ENCODE peak calls at places on chromosomes 1 and 21, in four cellular contexts. One of them, this sample, is unnamed.

GRCh38 chr1:31760901-31761470 is 3.2 kb downstream of the ADGRB2 start:
- DNase-seq in uterus: peak; percentile 62
- DNase-seq in right lobe of liver: no peak
- DNase-seq in body of pancreas: peak; percentile 53
- DNase-seq in this sample: peak; percentile 82

GRCh38 chr21:38439336-38439900 is 58.9 kb downstream of the ERG start:
- DNase-seq in body of pancreas: no peak
- DNase-seq in uterus: no peak
- DNase-seq in right lobe of liver: no peak
- DNase-seq in this sample: no peak

GRCh38 chr21:37415938-37416337 is 49.4 kb downstream of the DYRK1A start:
- DNase-seq in right lobe of liver: no peak
- DNase-seq in body of pancreas: no peak
- DNase-seq in uterus: no peak
- DNase-seq in this sample: no peak

GRCh38 chr1:221643404-221644175 is 98.3 kb downstream of the DUSP10 start:
- DNase-seq in body of pancreas: no peak
- DNase-seq in right lobe of liver: no peak
- DNase-seq in uterus: no peak
- DNase-seq in this sample: no peak

GRCh38 chr1:79371802-79372201 is 365.3 kb upstream of the ADGRL4 start:
- DNase-seq in uterus: no peak
- DNase-seq in body of pancreas: no peak
- DNase-seq in right lobe of liver: no peak
- DNase-seq in this sample: no peak

GRCh38 chr1:184253921-184254320 is 132.9 kb upstream of the C1orf21 start:
- DNase-seq in body of pancreas: no peak
- DNase-seq in right lobe of liver: no peak
- DNase-seq in uterus: no peak
- DNase-seq in this sample: no peak

GRCh38 chr1:184499626-184500025 is 112.8 kb downstream of the C1orf21 start:
- DNase-seq in right lobe of liver: no peak
- DNase-seq in uterus: no peak
- DNase-seq in body of pancreas: no peak
- DNase-seq in this sample: no peak

GRCh38 chr1:201469645-201470074 is 672 bp upstream of the PHLDA3 start:
- DNase-seq in right lobe of liver: no peak
- DNase-seq in uterus: no peak
- DNase-seq in body of pancreas: no peak
- DNase-seq in this sample: no peak

GRCh38 chr1:192485692-192486436 is 89.7 kb upstream of the RGS1 start:
- DNase-seq in body of pancreas: peak; percentile 89
- DNase-seq in right lobe of liver: peak; percentile 78
- DNase-seq in uterus: peak; percentile 75
- DNase-seq in this sample: peak; percentile 66

GRCh38 chr1:64996541-64997257 is 30.4 kb upstream of the JAK1 start:
- DNase-seq in body of pancreas: no peak
- DNase-seq in uterus: no peak
- DNase-seq in right lobe of liver: no peak
- DNase-seq in this sample: no peak

GRCh38 chr1:60746278-60746761 is 336.0 kb upstream of the NFIA start:
- DNase-seq in right lobe of liver: no peak
- DNase-seq in body of pancreas: no peak
- DNase-seq in uterus: no peak
- DNase-seq in this sample: peak; percentile 42

GRCh38 chr1:71621785-71622184 is 541.0 kb upstream of the ZRANB2 start:
- DNase-seq in right lobe of liver: no peak
- DNase-seq in uterus: no peak
- DNase-seq in body of pancreas: no peak
- DNase-seq in this sample: no peak

GRCh38 chr21:45405819-45406762 is 1.1 kb downstream of the COL18A1 start:
- DNase-seq in right lobe of liver: no peak
- DNase-seq in body of pancreas: peak; percentile 40
- DNase-seq in uterus: no peak
- DNase-seq in this sample: peak; percentile 42

GRCh38 chr1:41735139-41735538 is 183.6 kb downstream of the HIVEP3 start:
- DNase-seq in body of pancreas: no peak
- DNase-seq in uterus: no peak
- DNase-seq in right lobe of liver: no peak
- DNase-seq in this sample: no peak

GRCh38 chr1:41733725-41734124 is 185.0 kb downstream of the HIVEP3 start:
- DNase-seq in body of pancreas: no peak
- DNase-seq in right lobe of liver: no peak
- DNase-seq in uterus: no peak
- DNase-seq in this sample: no peak

GRCh38 chr1:41734201-41734915 is 184.4 kb downstream of the HIVEP3 start:
- DNase-seq in right lobe of liver: no peak
- DNase-seq in uterus: no peak
- DNase-seq in body of pancreas: no peak
- DNase-seq in this sample: no peak

GRCh38 chr1:41731631-41732030 is 187.1 kb downstream of the HIVEP3 start:
- DNase-seq in right lobe of liver: no peak
- DNase-seq in uterus: no peak
- DNase-seq in body of pancreas: no peak
- DNase-seq in this sample: no peak

DNA sequence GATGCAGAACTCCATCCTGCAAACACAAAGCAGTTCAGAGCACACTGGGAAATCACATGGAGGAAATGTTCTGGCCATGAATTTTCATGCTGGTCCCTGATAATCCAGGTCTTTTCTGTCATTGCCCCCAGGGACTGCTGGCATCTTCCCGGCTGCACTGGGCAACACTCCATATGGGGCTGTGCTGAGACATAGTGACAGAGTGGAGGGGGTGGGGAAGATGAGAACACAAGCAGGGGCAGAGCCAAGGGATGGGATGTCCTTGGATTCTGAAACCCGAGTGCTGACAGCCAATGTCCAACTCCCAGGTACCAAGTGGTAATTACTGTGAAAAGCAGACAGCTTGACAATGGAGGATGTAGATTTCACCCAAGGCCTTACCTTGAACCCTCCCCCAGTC is 185.7 kb downstream of the HIVEP3 start:
- DNase-seq in body of pancreas: no peak
- DNase-seq in right lobe of liver: no peak
- DNase-seq in uterus: no peak
- DNase-seq in this sample: no peak
- H3K27ac ChIP-seq in body of pancreas: no peak overlapping the region
- H3K27ac ChIP-seq in right lobe of liver: no peak overlapping the region
- H3K27ac ChIP-seq in uterus: no peak overlapping the region
- H3K27ac ChIP-seq in this sample: no peak overlapping the region

DNA sequence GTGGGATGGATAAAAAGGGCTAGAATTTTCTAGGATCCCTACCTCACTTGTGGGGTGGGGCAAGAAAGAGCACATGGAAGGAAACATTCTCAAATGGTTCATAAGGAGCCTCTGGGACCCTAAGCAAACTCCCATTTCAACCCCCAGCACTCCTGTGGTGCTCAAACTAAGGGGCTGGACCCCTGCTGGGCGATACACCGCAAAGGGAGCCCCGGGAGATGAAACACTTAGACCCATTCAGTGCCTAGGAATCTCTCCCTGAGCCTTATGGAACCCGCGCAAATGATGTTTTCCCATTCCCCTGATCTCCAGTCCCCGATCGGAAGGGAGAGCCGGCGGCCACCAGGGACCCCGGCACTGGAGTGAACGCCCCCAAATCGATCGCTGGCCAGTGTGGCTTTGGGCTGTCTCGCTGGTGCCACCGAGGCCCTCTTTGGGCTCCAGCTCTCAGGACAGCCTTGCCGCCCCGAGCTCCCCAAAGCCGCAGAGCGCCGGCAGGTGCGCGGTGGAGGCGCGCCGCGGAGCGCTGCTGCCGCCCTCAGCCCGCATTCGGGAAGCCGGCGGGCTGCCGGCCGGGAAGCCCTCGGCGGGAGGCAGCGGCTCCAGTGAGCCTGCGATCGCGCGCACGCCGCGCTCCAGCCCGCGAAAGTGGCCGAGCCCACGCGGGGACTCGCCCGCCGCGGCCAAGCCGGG is 1.2 kb downstream of the PLXNA2 start:
- DNase-seq in body of pancreas: no peak
- DNase-seq in right lobe of liver: peak; percentile 56
- DNase-seq in uterus: no peak
- DNase-seq in this sample: peak; percentile 72
- TF ChIP-seq POLR2A in body of pancreas: no peak
- TF ChIP-seq POLR2A in right lobe of liver: peak; percentile 39
- TF ChIP-seq POLR2A in uterus: no peak
- TF ChIP-seq POLR2A in this sample: no peak

DNA sequence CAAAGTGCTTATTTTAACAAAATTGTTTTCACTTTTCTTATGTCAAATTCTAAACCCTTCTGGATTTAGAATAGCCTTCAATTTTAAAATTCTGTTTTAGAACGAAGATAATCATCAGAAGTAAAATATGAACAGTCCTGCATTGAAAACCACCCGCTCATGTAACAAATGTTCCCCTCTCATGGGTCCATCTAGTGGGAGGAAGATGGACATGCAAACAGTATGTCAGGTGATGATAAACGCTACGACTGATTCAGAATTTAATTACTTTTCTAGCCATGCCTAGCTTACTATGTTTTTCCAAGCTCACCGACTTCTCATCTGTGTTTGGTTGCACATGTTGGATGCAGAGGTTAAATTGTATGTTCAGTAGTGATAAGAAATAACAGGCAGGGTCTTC is 23.5 kb downstream of the SOD1 start:
- DNase-seq in uterus: no peak
- DNase-seq in right lobe of liver: no peak
- DNase-seq in body of pancreas: no peak
- DNase-seq in this sample: no peak
- H3K27ac ChIP-seq in uterus: no peak overlapping the region
- H3K27ac ChIP-seq in right lobe of liver: no peak overlapping the region
- H3K27ac ChIP-seq in body of pancreas: no peak overlapping the region
- H3K27ac ChIP-seq in this sample: no peak overlapping the region

DNA sequence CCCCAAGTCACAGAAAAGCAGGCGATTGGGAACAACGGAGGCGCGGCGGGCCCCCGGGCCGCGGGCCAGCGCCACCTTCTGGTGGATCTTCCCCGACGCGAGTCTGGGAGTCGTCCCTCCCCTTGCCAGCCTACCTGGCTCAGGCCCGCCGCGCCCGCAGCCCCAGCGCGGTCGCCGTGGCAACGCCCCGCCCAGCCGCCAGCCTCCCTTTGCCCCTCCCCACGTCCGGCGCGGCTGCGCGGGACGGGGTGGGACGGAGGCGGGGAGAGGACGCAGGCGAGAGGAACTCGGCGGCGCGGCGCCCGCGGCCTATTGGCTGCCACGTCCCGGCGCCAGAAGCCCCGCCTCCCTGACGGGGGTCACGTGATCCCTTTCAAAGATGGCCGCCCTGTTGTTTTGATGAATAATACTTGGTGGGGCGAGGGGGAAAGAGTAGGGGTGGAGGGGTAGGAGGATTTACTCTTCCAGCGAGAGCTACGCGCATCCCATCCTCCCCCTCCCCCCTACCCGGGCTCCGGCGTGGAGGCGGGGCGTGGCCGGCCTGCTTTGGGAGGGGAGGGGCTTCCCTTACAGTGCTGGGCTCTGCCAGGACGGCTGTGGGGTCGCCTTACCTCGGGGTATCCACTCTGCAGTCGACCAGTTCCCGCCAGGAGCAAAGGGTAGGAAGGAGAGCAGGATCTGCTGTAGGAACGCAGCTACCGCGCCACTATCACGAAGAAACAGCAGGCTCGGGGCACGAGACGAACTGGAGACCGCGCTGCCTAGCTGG is at the start of gene UBE4B:
- DNase-seq in right lobe of liver: peak; percentile 98
- DNase-seq in uterus: peak; percentile 98
- DNase-seq in body of pancreas: peak; percentile 99
- DNase-seq in this sample: peak; percentile 99
- TF ChIP-seq POLR2A in right lobe of liver: peak; percentile 24
- TF ChIP-seq POLR2A in uterus: no peak
- TF ChIP-seq POLR2A in body of pancreas: peak; percentile 72
- TF ChIP-seq POLR2A in this sample: peak; percentile 34

GRCh38 chr1:21337931-21338567 is 47.8 kb upstream of the ECE1 start:
- DNase-seq in right lobe of liver: peak; percentile 97
- DNase-seq in body of pancreas: peak; percentile 84
- DNase-seq in uterus: peak; percentile 91
- DNase-seq in this sample: peak; percentile 95
- H3K27ac ChIP-seq in right lobe of liver: peak overlapping the region; percentile 88
- H3K27ac ChIP-seq in body of pancreas: peak overlapping the region; percentile 92
- H3K27ac ChIP-seq in uterus: peak overlapping the region; percentile 91
- H3K27ac ChIP-seq in this sample: peak overlapping the region; percentile 81

DNA sequence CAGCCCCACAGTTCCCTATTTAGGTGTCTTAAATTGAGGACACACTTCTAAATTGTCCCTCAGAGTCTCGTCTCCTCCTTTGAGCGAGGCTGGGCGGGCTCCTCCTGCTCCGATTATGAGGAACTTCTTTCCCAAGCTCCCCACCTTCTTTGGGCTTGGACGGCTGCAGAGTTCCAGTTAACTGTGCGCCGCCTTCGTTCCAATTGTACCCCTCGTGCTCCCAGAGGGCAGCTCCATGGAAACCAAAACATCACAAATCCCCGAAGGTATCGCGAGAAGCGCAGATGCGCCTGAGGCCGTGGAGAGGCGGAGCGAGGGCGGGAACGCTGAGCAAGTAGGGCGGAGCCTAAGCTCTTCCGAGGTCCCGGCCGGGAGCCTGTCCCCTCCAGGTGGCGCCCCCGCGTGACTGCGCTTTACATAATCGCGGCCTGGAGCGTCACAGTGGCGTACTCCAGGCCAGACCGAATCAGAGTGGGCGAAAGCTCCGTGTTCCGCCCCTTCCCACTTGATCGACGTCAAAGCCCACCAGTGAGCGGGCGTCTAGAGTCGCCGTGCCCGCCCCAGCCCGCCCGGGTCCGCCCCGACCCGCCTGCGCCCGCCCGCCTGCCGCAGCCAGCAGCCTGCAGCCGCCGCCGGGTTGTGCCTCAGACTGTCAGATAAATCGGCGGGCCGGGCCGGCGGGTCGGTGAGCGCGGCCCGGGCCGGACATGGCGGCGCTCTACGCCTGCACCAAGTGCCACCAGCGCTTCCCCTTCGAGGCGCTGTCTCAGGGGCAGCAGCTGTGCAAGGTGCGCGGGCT is at the start of gene FAM76A:
- DNase-seq in right lobe of liver: peak; percentile 100
- DNase-seq in body of pancreas: peak; percentile 100
- DNase-seq in uterus: peak; percentile 100
- DNase-seq in this sample: peak; percentile 99
- TF ChIP-seq POLR2A in right lobe of liver: peak; percentile 92
- TF ChIP-seq POLR2A in body of pancreas: peak; percentile 79
- TF ChIP-seq POLR2A in uterus: peak; percentile 81
- TF ChIP-seq POLR2A in this sample: peak; percentile 91

GRCh38 chr1:108051625-108052382 is 86.8 kb upstream of the VAV3 start:
- DNase-seq in body of pancreas: no peak
- DNase-seq in right lobe of liver: no peak
- DNase-seq in uterus: no peak
- DNase-seq in this sample: no peak
- H3K27ac ChIP-seq in body of pancreas: no peak overlapping the region
- H3K27ac ChIP-seq in right lobe of liver: no peak overlapping the region
- H3K27ac ChIP-seq in uterus: no peak overlapping the region
- H3K27ac ChIP-seq in this sample: peak overlapping the region; percentile 30

GRCh38 chr1:94417702-94417961 is 557 bp upstream of the ABCD3 start:
- DNase-seq in right lobe of liver: no peak
- DNase-seq in uterus: no peak
- DNase-seq in body of pancreas: no peak
- DNase-seq in this sample: no peak

GRCh38 chr1:94416901-94417701 is 1.1 kb upstream of the ABCD3 start:
- DNase-seq in uterus: peak; percentile 19
- DNase-seq in right lobe of liver: peak; percentile 69
- DNase-seq in body of pancreas: peak; percentile 60
- DNase-seq in this sample: peak; percentile 32

GRCh38 chr1:94418664-94419655 is 771 bp downstream of the ABCD3 start:
- DNase-seq in body of pancreas: peak; percentile 60
- DNase-seq in right lobe of liver: peak; percentile 89
- DNase-seq in uterus: peak; percentile 32
- DNase-seq in this sample: peak; percentile 66

GRCh38 chr1:94422115-94422820 is 4.1 kb downstream of the ABCD3 start:
- DNase-seq in body of pancreas: no peak
- DNase-seq in uterus: no peak
- DNase-seq in right lobe of liver: no peak
- DNase-seq in this sample: no peak

GRCh38 chr1:94417962-94418663 is at the start of gene ABCD3:
- DNase-seq in right lobe of liver: peak; percentile 98
- DNase-seq in uterus: peak; percentile 99
- DNase-seq in body of pancreas: peak; percentile 96
- DNase-seq in this sample: peak; percentile 98
- TF ChIP-seq POLR2A in right lobe of liver: peak; percentile 98
- TF ChIP-seq POLR2A in uterus: peak; percentile 91
- TF ChIP-seq POLR2A in body of pancreas: peak; percentile 95
- TF ChIP-seq POLR2A in this sample: no peak